ENCODE peak calls at places on chromosomes 4 and X, in four cellular contexts. D is body of pancreas, A is hepatocyte, W is BE2C. J is an unnamed sample. For H3K4me1, the result is how much of the 10 kb centered on the place peaks cover.

GRCh38 chr4:151626228-151626627 is 134.6 kb downstream of the GATB start:
- DNase-seq in D (no peak), A (no peak), W (no peak), J (no peak)

GRCh38 chr4:19961092-19961491 is 290.6 kb upstream of the SLIT2 start:
- DNase-seq in D (no peak), A (no peak), W (no peak), J (no peak)

GRCh38 chr4:124111922-124112321 is 600.6 kb downstream of the ANKRD50 start:
- DNase-seq in D (no peak), A (peak), W (no peak), J (peak)

GRCh38 chr4:10096201-10096975 is 20.2 kb downstream of the WDR1 start:
- DNase-seq in D (no peak), A (peak), W (no peak), J (peak)

GRCh38 chr4:95105983-95106382 is 348.2 kb downstream of the BMPR1B start:
- DNase-seq in D (no peak), A (no peak), W (no peak), J (no peak)

GRCh38 chr4:11650801-11651596 is 222.3 kb upstream of the HS3ST1 start:
- DNase-seq in D (no peak), A (peak), W (no peak), J (no peak)

GRCh38 chr4:14254252-14254651 is 626.7 kb upstream of the BOD1L1 start:
- DNase-seq in D (peak), A (peak), W (peak), J (peak)

GRCh38 chr4:59553063-59553738 is 1646.9 kb upstream of the ADGRL3 start:
- DNase-seq in D (no peak), A (no peak), W (no peak), J (no peak)

GRCh38 chr4:112559053-112559452 is 43.1 kb upstream of the NEUROG2 start:
- DNase-seq in D (no peak), A (no peak), W (no peak), J (no peak)

GRCh38 chr4:124705393-124705792 is 7.1 kb downstream of the ANKRD50 start:
- DNase-seq in D (no peak), A (no peak), W (no peak), J (no peak)

GRCh38 chr4:55249476-55249875 is 96.6 kb upstream of the SRD5A3 start:
- DNase-seq in D (no peak), A (no peak), W (no peak), J (no peak)

GRCh38 chr4:52234539-52235174 is 183.6 kb downstream of the SPATA18 start:
- DNase-seq in D (no peak), A (peak), W (no peak), J (peak)

GRCh38 chrX:13051529-13052172 is 7.2 kb upstream of the FAM9C start:
- DNase-seq in D (no peak), A (no peak), W (no peak), J (no peak)

GRCh38 chr4:174096999-174097398 is 186.5 kb downstream of the FBXO8 start:
- DNase-seq in D (no peak), A (no peak), W (no peak), J (no peak)

GRCh38 chr4:84319124-84319523 is 180.0 kb downstream of the NKX6-1 start:
- DNase-seq in D (no peak), A (no peak), W (no peak), J (no peak)

GRCh38 chr4:163344147-163345050 is 707 bp downstream of the NPY5R start:
- DNase-seq in D (no peak), A (peak), W (peak), J (peak)

GRCh38 chr4:6198768-6199343 is 1.5 kb downstream of the JAKMIP1 start:
- DNase-seq in D (no peak), A (no peak), W (peak), J (peak)

GRCh38 chr4:16113741-16114140 is 29.9 kb upstream of the PROM1 start:
- DNase-seq in D (no peak), A (no peak), W (no peak), J (no peak)

GRCh38 chr4:2900701-2901100 is 57.1 kb downstream of the ADD1 start:
- DNase-seq in D (no peak), A (no peak), W (no peak), J (no peak)

GRCh38 chr4:83618431-83618830 is 82.5 kb downstream of the GPAT3 start:
- DNase-seq in D (peak), A (peak), W (no peak), J (no peak)

GRCh38 chr4:30875659-30876269 is 155.6 kb downstream of the PCDH7 start:
- DNase-seq in D (no peak), A (no peak), W (no peak), J (no peak)

GRCh38 chr4:186624951-186625350 is 69.6 kb upstream of the MTNR1A start:
- DNase-seq in D (no peak), A (no peak), W (no peak), J (no peak)

GRCh38 chrX:132365490-132365889 is 123.3 kb downstream of the MBNL3 start:
- DNase-seq in D (no peak), A (no peak), W (no peak), J (no peak)

GRCh38 chr4:75457365-75457764 is 56.8 kb downstream of the RCHY1 start:
- DNase-seq in D (no peak), A (no peak), W (no peak), J (no peak)

GRCh38 chr4:114286275-114286674 is 306.8 kb upstream of the ARSJ start:
- DNase-seq in D (no peak), A (no peak), W (no peak), J (no peak)

GRCh38 chr4:100679926-100680325 is 162.1 kb upstream of the EMCN start:
- DNase-seq in D (no peak), A (no peak), W (no peak), J (no peak)

DNA sequence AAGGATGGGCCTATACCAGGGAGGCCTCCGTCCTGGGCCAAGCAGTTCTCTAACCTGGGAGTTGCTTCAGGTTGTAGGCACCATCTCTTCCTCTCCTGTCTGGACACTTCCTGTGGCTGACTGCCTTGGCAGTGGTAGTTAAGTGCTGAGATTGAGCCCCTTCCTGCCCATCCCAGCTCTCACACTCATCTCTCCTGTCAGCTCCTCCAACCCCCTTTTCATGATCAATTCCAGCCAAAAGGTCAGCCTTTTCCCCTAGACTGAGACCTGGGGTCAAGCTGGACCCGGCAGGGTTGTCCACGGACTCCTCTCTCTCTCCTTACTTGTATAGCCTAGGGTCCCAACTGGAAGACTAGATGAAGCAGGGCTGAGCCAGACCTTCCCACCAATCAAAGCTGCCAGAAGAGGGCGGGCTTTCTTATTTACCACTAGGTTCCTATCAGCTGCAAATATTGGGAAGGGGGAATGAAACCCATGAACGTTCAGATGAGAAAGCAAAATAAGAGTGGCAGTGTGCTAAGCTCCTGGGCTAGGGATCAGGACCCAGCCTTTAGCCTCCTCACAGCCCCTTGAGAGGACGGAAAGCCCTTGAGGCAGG is 34.5 kb downstream of the KDM5C start:
- DNase-seq in D (no peak), A (peak), W (no peak), J (no peak)
- TF ChIP-seq CTCF in D (no peak), A (peak), W (peak), J (no peak)

GRCh38 chr4:38668203-38668602 is 4.2 kb downstream of the KLF3 start:
- DNase-seq in D (no peak), A (no peak), W (no peak), J (no peak)
- H3K4me1 ChIP-seq in D (half or more), A (half or more), W (under half), J (half or more)

GRCh38 chrX:19193584-19193983 is 71.3 kb upstream of the ADGRG2 start:
- DNase-seq in D (no peak), A (no peak), W (no peak), J (no peak)
- TF ChIP-seq CTCF in D (no peak), A (no peak), W (peak), J (no peak)

DNA sequence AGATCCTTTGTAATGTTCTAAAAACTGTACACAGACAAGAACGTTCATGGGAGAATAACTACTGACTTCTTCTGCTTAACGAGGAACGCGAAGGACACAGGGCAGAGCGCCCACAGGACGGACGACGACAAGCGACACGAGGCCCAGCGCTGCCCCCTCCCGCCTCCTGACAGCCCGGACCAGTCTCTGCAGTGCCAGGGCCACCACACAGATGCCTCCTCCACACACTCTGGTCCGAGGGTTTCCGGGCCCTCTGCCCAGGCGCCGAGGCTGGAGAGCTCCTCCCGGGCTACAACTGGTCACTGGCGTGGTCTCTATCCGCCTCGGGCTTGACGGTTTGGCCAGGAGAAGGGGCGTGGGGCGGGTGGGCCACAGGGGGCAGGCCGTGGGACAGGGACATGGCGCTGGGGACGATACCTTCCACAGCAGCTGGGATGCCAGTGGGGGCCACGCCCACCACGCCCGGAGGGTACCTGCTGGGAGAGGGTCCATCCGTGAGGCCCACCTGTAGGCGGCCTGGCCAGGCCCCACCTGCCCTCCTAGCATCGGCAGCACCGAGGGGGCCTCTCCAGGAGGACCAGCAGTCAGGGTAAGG is 36.9 kb downstream of the CTBP1 start:
- DNase-seq in D (peak), A (no peak), W (no peak), J (no peak)
- H3K4me1 ChIP-seq in D (half or more), A (under half), W (under half), J (half or more)

DNA sequence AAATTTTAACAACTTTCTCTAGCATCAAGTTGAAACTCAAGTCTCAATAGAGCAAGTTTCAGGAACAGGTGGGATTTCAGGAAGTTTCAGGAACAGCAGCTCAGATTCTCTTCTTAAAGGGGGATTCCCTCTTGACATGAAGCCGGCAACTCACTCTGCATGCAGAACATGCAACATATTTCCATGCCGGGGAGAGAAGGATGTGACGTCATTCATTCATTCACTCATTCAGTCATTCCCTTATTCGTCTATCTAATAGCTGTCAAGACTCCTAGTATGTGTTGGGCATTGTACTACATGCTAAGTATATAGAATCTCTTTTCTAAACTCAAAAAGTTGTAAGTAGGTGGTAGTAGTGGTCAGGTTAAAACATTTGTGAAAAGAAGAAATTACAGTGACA is 4.8 kb upstream of the FAM9A start:
- DNase-seq in D (no peak), A (no peak), W (no peak), J (no peak)
- TF ChIP-seq CTCF in D (no peak), A (no peak), W (no peak), J (no peak)

GRCh38 chrX:17182317-17182716 is 192.7 kb upstream of the NHS start:
- DNase-seq in D (no peak), A (no peak), W (no peak), J (no peak)
- H3K4me1 ChIP-seq in D (under half), A (under half), W (under half), J (under half)

DNA sequence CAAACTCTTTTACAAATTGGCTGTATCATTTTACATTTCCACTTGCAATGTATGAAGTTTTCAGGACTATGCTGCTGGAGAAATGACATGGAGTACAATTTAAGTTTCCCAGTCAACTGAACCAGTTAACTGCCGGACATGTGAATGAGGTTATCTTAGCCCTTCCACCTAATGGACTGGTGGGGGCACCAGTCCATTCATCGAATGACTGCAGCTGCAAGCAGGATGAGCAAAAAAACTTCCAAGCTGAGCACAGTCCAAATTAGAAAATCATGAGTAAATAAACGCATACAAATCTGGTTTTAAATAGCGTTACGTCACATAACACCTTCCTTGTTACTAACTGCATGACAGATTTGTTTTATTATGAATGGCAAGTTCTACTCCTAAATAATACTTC is 1131.5 kb downstream of the PCDH18 start:
- DNase-seq in D (no peak), A (no peak), W (no peak), J (no peak)
- TF ChIP-seq CTCF in D (no peak), A (no peak), W (peak), J (no peak)

J was measured in testis.